ENCODE peak calls at places on chromosome 22, in eight cellular contexts. J is neuronal stem cell, A is IMR-90, X is tibial nerve, Y is cardiac muscle cell, N is colonic mucosa, L is PC-3, C is spleen. E is an unnamed sample. For H3K36me3, the result is how much of the 10 kb centered on the place peaks cover.

GRCh38 chr22:47175151-47175760 is 412.8 kb downstream of the TBC1D22A start:
- DNase-seq in J (no peak), A (peak), X (peak), Y (no peak), N (no peak), L (no peak), C (peak), E (no peak)

GRCh38 chr22:47309476-47309875 is 547.0 kb downstream of the TBC1D22A start:
- DNase-seq in J (no peak), A (no peak), X (no peak), Y (no peak), N (no peak), L (peak), C (no peak), E (no peak)

GRCh38 chr22:46377566-46378498 is 42.3 kb downstream of the TRMU start:
- DNase-seq in J (peak), A (no peak), X (no peak), Y (peak), N (peak), L (peak), C (no peak), E (no peak)

GRCh38 chr22:48957311-48957986 is 870.2 kb downstream of the BRD1 start:
- DNase-seq in J (no peak), A (no peak), X (no peak), Y (no peak), N (peak), L (no peak), C (peak), E (no peak)

GRCh38 chr22:46674367-46674781 is 54.2 kb downstream of the GRAMD4 start:
- DNase-seq in J (no peak), A (no peak), X (no peak), Y (no peak), N (no peak), L (no peak), C (peak), E (peak)

GRCh38 chr22:19177164-19178064 is 1.1 kb downstream of the SLC25A1 start:
- DNase-seq in J (no peak), A (no peak), X (no peak), Y (no peak), N (peak), L (no peak), C (peak), E (no peak)

GRCh38 chr22:20563464-20563906 is 56.1 kb downstream of the MED15 start:
- DNase-seq in J (no peak), A (no peak), X (no peak), Y (no peak), N (no peak), L (no peak), C (no peak), E (no peak)

GRCh38 chr22:47342446-47342845 is 580.0 kb downstream of the TBC1D22A start:
- DNase-seq in J (no peak), A (no peak), X (no peak), Y (no peak), N (no peak), L (no peak), C (no peak), E (no peak)

GRCh38 chr22:47801541-47802245 is 1039.2 kb downstream of the TBC1D22A start:
- DNase-seq in J (no peak), A (no peak), X (no peak), Y (no peak), N (no peak), L (no peak), C (peak), E (no peak)

GRCh38 chr22:28146401-28147304 is 227.6 kb upstream of the PITPNB start:
- DNase-seq in J (no peak), A (no peak), X (no peak), Y (no peak), N (no peak), L (no peak), C (no peak), E (no peak)

GRCh38 chr22:49964493-49965290 is 4.1 kb downstream of the PIM3 start:
- DNase-seq in J (no peak), A (no peak), X (peak), Y (no peak), N (peak), L (no peak), C (peak), E (peak)

GRCh38 chr22:46657655-46657953 is 37.4 kb downstream of the GRAMD4 start:
- DNase-seq in J (no peak), A (no peak), X (no peak), Y (no peak), N (no peak), L (no peak), C (no peak), E (no peak)

GRCh38 chr22:48031589-48031988 is 1269.1 kb downstream of the TBC1D22A start:
- DNase-seq in J (no peak), A (no peak), X (no peak), Y (no peak), N (no peak), L (no peak), C (no peak), E (no peak)

GRCh38 chr22:22120160-22120559 is 124.4 kb upstream of the VPREB1 start:
- DNase-seq in J (no peak), A (no peak), X (no peak), Y (no peak), N (no peak), L (no peak), C (no peak), E (no peak)

GRCh38 chr22:49951001-49951677 is 9.4 kb upstream of the PIM3 start:
- DNase-seq in J (no peak), A (peak), X (no peak), Y (no peak), N (peak), L (peak), C (no peak), E (no peak)

GRCh38 chr22:28986366-28986765 is 75.3 kb downstream of the C22orf31 start:
- DNase-seq in J (no peak), A (no peak), X (no peak), Y (no peak), N (no peak), L (no peak), C (no peak), E (no peak)

GRCh38 chr22:42007922-42008321 is 9.3 kb downstream of the WBP2NL start:
- DNase-seq in J (no peak), A (no peak), X (no peak), Y (no peak), N (no peak), L (no peak), C (no peak), E (no peak)
- H3K27ac ChIP-seq in J (no peak), A (no peak), X (no peak), Y (no peak), N (no peak), L (no peak), C (no peak), E (no peak)

GRCh38 chr22:24358105-24358836 is 69.1 kb upstream of the ADORA2A start:
- DNase-seq in J (no peak), A (peak), X (no peak), Y (no peak), N (no peak), L (no peak), C (no peak), E (no peak)

GRCh38 chr22:24363243-24363642 is 64.2 kb upstream of the ADORA2A start:
- DNase-seq in J (no peak), A (no peak), X (no peak), Y (no peak), N (no peak), L (no peak), C (no peak), E (no peak)

GRCh38 chr22:24361976-24362646 is 65.3 kb upstream of the ADORA2A start:
- DNase-seq in J (no peak), A (no peak), X (no peak), Y (no peak), N (no peak), L (no peak), C (no peak), E (no peak)

GRCh38 chr22:24357547-24357946 is 69.9 kb upstream of the ADORA2A start:
- DNase-seq in J (no peak), A (peak), X (no peak), Y (no peak), N (no peak), L (no peak), C (no peak), E (no peak)

GRCh38 chr22:24359452-24360120 is 67.8 kb upstream of the ADORA2A start:
- DNase-seq in J (no peak), A (no peak), X (no peak), Y (no peak), N (no peak), L (no peak), C (no peak), E (no peak)
- H3K36me3 ChIP-seq in J (under half), A (under half), X (half or more), Y (under half), N (under half), L (under half), C (under half), E (under half)

GRCh38 chr22:24302591-24302990 is 32.0 kb downstream of the SPECC1L start:
- DNase-seq in J (no peak), A (no peak), X (no peak), Y (no peak), N (peak), L (no peak), C (no peak), E (no peak)

GRCh38 chr22:24310969-24311368 is 40.3 kb downstream of the SPECC1L start:
- DNase-seq in J (no peak), A (no peak), X (no peak), Y (no peak), N (no peak), L (peak), C (no peak), E (no peak)

GRCh38 chr22:24304067-24304675 is 33.5 kb downstream of the SPECC1L start:
- DNase-seq in J (no peak), A (no peak), X (no peak), Y (no peak), N (no peak), L (no peak), C (no peak), E (no peak)

GRCh38 chr22:24303007-24303406 is 32.4 kb downstream of the SPECC1L start:
- DNase-seq in J (no peak), A (no peak), X (no peak), Y (no peak), N (no peak), L (peak), C (no peak), E (no peak)

GRCh38 chr22:24305260-24305692 is 34.6 kb downstream of the SPECC1L start:
- DNase-seq in J (no peak), A (peak), X (no peak), Y (no peak), N (no peak), L (peak), C (no peak), E (no peak)
- H3K27ac ChIP-seq in J (no peak), A (no peak), X (no peak), Y (no peak), N (peak), L (peak), C (no peak), E (peak)

DNA sequence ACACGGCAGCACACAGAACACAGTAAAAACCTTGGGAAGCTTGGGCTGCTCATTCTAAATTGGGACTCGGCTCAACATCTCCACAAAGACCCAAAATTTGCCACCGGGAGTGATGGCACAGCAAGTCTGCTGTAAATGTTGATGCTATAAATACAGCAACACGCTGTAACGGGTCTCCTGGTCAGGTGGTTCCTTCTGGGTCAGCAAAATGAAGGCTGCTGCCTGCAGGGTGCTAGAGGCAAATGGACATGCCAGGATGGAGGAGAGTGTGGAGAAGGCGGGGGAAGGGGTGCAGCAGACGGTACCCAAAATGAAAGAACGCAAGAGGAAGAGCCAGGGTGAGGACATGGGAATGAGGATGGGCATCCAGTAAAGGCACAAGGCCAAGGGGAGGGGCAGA is 30.4 kb downstream of the MAFF start:
- DNase-seq in J (no peak), A (no peak), X (no peak), Y (no peak), N (no peak), L (no peak), C (no peak), E (no peak)
- H3K36me3 ChIP-seq in J (under half), A (half or more), X (half or more), Y (under half), N (under half), L (under half), C (under half), E (under half)

GRCh38 chr22:45188779-45189178 is 25.1 kb downstream of the NUP50 start:
- DNase-seq in J (no peak), A (no peak), X (no peak), Y (no peak), N (no peak), L (no peak), C (peak), E (no peak)

GRCh38 chr22:45187891-45188290 is 24.2 kb downstream of the NUP50 start:
- DNase-seq in J (no peak), A (no peak), X (no peak), Y (no peak), N (no peak), L (no peak), C (no peak), E (no peak)

GRCh38 chr22:45181766-45182165 is 18.0 kb downstream of the NUP50 start:
- DNase-seq in J (no peak), A (no peak), X (no peak), Y (no peak), N (no peak), L (no peak), C (no peak), E (no peak)

GRCh38 chr22:45183974-45184373 is 20.2 kb downstream of the NUP50 start:
- DNase-seq in J (no peak), A (no peak), X (no peak), Y (no peak), N (no peak), L (no peak), C (no peak), E (no peak)

GRCh38 chr22:45185718-45186511 is 22.2 kb downstream of the NUP50 start:
- DNase-seq in J (no peak), A (no peak), X (no peak), Y (no peak), N (no peak), L (no peak), C (peak), E (no peak)
- H3K27ac ChIP-seq in J (no peak), A (no peak), X (no peak), Y (no peak), N (no peak), L (peak), C (no peak), E (no peak)

GRCh38 chr22:41511521-41511968 is 32.7 kb downstream of the POLR3H start:
- DNase-seq in J (no peak), A (no peak), X (no peak), Y (no peak), N (no peak), L (no peak), C (no peak), E (no peak)

GRCh38 chr22:41512421-41513194 is 31.7 kb downstream of the POLR3H start:
- DNase-seq in J (peak), A (peak), X (no peak), Y (peak), N (no peak), L (peak), C (no peak), E (peak)

GRCh38 chr22:41517172-41518047 is 26.9 kb downstream of the POLR3H start:
- DNase-seq in J (peak), A (peak), X (peak), Y (peak), N (peak), L (peak), C (no peak), E (peak)

GRCh38 chr22:41516462-41516861 is 27.8 kb downstream of the POLR3H start:
- DNase-seq in J (no peak), A (no peak), X (no peak), Y (no peak), N (no peak), L (no peak), C (no peak), E (no peak)

GRCh38 chr22:41513391-41513790 is 30.9 kb downstream of the POLR3H start:
- DNase-seq in J (no peak), A (no peak), X (no peak), Y (no peak), N (no peak), L (no peak), C (no peak), E (no peak)
- H3K36me3 ChIP-seq in J (under half), A (under half), X (half or more), Y (under half), N (under half), L (under half), C (under half), E (half or more)

DNA sequence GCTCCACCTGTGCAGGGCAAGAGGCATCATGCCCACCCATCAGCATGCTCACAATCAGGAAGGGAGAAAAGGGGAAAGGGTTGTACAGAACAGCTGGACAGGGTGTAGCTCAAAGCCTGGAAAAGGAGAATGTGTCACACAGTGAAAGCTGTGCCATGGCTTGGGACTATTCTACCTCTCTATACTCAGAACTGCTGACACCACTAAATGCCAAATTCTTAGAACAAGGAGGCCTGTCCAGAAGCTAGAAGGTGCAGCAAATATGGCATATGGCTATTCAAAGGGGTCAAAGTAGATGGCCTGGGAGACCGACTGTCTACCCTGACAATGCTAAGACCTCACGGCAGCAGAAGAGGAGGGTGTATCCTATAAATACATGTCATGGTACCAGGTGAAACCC is 12.8 kb downstream of the HPS4 start:
- DNase-seq in J (no peak), A (no peak), X (no peak), Y (no peak), N (no peak), L (no peak), C (no peak), E (no peak)
- H3K27ac ChIP-seq in J (no peak), A (no peak), X (no peak), Y (no peak), N (no peak), L (peak), C (no peak), E (no peak)